ENCODE peak calls at places on chromosomes 5 and 9, in seven cellular contexts. S is PC-3; A is transverse colon; O is Panc1; H is naive thymus-derived CD4-positive, alpha-beta T cell; L is pancreas; M is brain microvascular endothelial cell. T is an unnamed sample. For H3K36me3, the result is how much of the 10 kb centered on the place peaks cover.

GRCh38 chr9:37329576-37329975 is 92.9 kb upstream of the GRHPR start:
- DNase-seq in M (peak), O (peak), L (no peak), H (peak), A (no peak), S (peak), T (no peak)

GRCh38 chr5:14416709-14417108 is 164.9 kb upstream of the OTULINL start:
- DNase-seq in S (no peak), O (no peak), H (no peak), M (no peak), A (no peak), L (no peak), T (no peak)

GRCh38 chr5:33188089-33188488 is 252.7 kb upstream of the TARS1 start:
- DNase-seq in L (no peak), M (no peak), H (no peak), S (no peak), A (no peak), O (no peak), T (no peak)

GRCh38 chr5:95655575-95655974 is 9.0 kb downstream of the RFESD start:
- DNase-seq in H (no peak), L (no peak), A (no peak), M (no peak), O (no peak), S (no peak), T (no peak)

GRCh38 chr5:132429451-132430440 is 60.2 kb downstream of the SLC22A5 start:
- DNase-seq in S (no peak), H (no peak), O (no peak), M (no peak), A (no peak), L (no peak), T (no peak)

GRCh38 chr5:28499764-28500290 is 1461.4 kb upstream of the CDH9 start:
- DNase-seq in O (no peak), S (peak), A (no peak), M (no peak), L (no peak), H (no peak), T (no peak)

GRCh38 chr5:145887976-145888574 is 15.3 kb upstream of the GRXCR2 start:
- DNase-seq in A (peak), H (no peak), O (peak), M (peak), L (no peak), S (peak), T (no peak)

GRCh38 chr9:28004900-28005299 is 431.6 kb upstream of the C9orf72 start:
- DNase-seq in M (no peak), H (no peak), L (no peak), A (no peak), O (no peak), S (no peak), T (no peak)

GRCh38 chr9:19631181-19631580 is 157.7 kb downstream of the SLC24A2 start:
- DNase-seq in S (no peak), A (no peak), L (no peak), H (no peak), O (no peak), M (no peak), T (no peak)

GRCh38 chr9:132694144-132694543 is 23.9 kb downstream of the GTF3C4 start:
- DNase-seq in M (peak), L (no peak), S (peak), O (no peak), A (no peak), H (peak), T (no peak)

GRCh38 chr5:131589510-131590348 is 45.3 kb downstream of the RAPGEF6 start:
- DNase-seq in A (peak), M (no peak), H (peak), L (no peak), O (no peak), S (peak), T (no peak)

GRCh38 chr9:77427256-77427927 is 220.7 kb downstream of the GNA14 start:
- DNase-seq in M (no peak), L (no peak), S (no peak), A (no peak), O (no peak), H (no peak), T (no peak)

GRCh38 chr9:133269537-133270357 is 5.3 kb downstream of the ABO start:
- DNase-seq in L (no peak), M (no peak), O (no peak), A (no peak), S (no peak), H (no peak), T (no peak)

GRCh38 chr5:24742334-24742733 is 97.6 kb upstream of the CDH10 start:
- DNase-seq in L (no peak), M (no peak), H (no peak), O (no peak), S (peak), A (no peak), T (no peak)

GRCh38 chr9:23934291-23934690 is 108.3 kb upstream of the ELAVL2 start:
- DNase-seq in M (no peak), H (no peak), S (no peak), O (no peak), A (no peak), L (no peak), T (no peak)

GRCh38 chr5:107966216-107966615 is 295.5 kb upstream of the EFNA5 start:
- DNase-seq in M (no peak), A (no peak), L (no peak), O (no peak), S (no peak), H (no peak), T (no peak)

GRCh38 chr9:125789196-125789595 is 42.0 kb downstream of the PBX3 start:
- DNase-seq in L (no peak), A (no peak), H (no peak), M (no peak), S (no peak), O (no peak), T (no peak)

GRCh38 chr5:57441557-57441956 is 41.1 kb downstream of the ACTBL2 start:
- DNase-seq in M (peak), H (no peak), A (no peak), O (no peak), S (peak), L (no peak), T (no peak)

GRCh38 chr5:66814146-66814991 is 218.2 kb downstream of the MAST4 start:
- DNase-seq in M (peak), O (peak), A (peak), H (peak), S (peak), L (no peak), T (no peak)

GRCh38 chr9:128001411-128002298 is 20.9 kb upstream of the EEIG1 start:
- DNase-seq in L (no peak), O (no peak), H (no peak), S (peak), M (peak), A (no peak), T (no peak)

GRCh38 chr5:92599217-92599810 is 981.7 kb downstream of the NR2F1-AS1 start:
- DNase-seq in M (no peak), A (no peak), S (no peak), H (no peak), O (no peak), L (no peak), T (no peak)

GRCh38 chr5:152884006-152884405 is 478.9 kb upstream of the NMUR2 start:
- DNase-seq in A (no peak), S (no peak), O (no peak), M (no peak), L (no peak), H (no peak), T (no peak)

GRCh38 chr5:137997726-137998213 is 35.1 kb downstream of the FAM13B start:
- DNase-seq in S (peak), A (no peak), M (peak), H (no peak), O (no peak), L (no peak), T (no peak)

GRCh38 chr5:143812085-143812705 is at the start of gene HMHB1:
- DNase-seq in L (peak), M (no peak), A (no peak), H (no peak), O (no peak), S (no peak), T (no peak)

GRCh38 chr5:85823462-85824426 is 794.0 kb upstream of the COX7C start:
- DNase-seq in A (no peak), L (no peak), H (no peak), O (no peak), S (peak), M (no peak), T (no peak)

GRCh38 chr9:108180511-108180910 is 675.3 kb downstream of the ACTL7B start:
- DNase-seq in L (no peak), S (no peak), A (peak), O (no peak), M (no peak), H (no peak), T (no peak)

GRCh38 chr5:136686192-136686872 is 321.0 kb upstream of the TRPC7 start:
- DNase-seq in M (peak), H (no peak), L (no peak), S (peak), O (peak), A (no peak), T (no peak)

GRCh38 chr5:34863947-34864346 is 25.0 kb downstream of the TTC23L start:
- DNase-seq in M (no peak), H (no peak), O (no peak), L (no peak), S (no peak), A (no peak), T (no peak)

GRCh38 chr5:11355491-11355890 is 548.8 kb downstream of the CTNND2 start:
- DNase-seq in H (no peak), L (no peak), O (no peak), M (no peak), A (no peak), S (no peak), T (no peak)
- H3K27ac ChIP-seq in H (no peak), L (no peak), O (no peak), M (no peak), A (no peak), S (no peak), T (no peak)

DNA sequence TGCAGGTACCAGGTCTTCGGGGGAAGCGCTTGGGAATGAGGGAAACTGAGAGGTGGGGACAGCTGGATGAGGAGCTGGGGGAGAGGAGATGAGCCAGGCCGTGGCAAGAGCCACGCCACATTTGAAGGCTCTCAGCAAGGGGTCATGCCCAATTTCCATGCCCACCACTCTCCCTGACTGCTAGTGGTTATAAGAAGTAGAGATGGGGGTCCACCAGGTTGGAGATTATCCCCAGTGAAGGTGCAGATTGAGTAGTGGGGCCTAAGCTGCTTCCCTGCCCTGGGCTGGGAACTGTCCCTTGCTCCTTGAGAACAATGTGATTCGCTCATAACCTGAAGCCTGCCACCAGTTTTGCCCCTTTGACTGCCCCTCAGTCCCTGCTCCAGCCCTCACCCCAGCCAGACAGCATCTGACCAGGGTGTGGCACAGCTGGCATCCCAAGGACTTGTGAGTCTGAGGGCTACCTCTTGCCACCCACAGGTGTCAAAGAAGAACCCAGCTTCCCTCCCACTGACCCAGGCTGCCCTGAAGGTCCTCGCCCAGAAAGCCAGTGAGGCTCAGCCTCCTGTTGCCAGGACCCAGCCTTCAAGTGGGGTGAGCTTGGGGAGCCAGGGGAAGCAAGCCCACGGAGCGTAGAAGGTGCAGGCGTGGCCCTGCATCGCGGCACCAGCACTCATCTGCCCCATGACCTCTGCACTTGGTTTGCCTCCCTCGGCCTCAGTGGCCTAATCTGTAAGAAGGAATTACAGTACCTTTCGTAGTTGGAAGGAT is 21.5 kb downstream of the CD74 start:
- DNase-seq in L (no peak), O (no peak), S (no peak), M (no peak), A (no peak), H (no peak), T (no peak)
- H3K36me3 ChIP-seq in L (half or more), O (under half), S (half or more), M (half or more), A (under half), H (half or more), T (half or more)

DNA sequence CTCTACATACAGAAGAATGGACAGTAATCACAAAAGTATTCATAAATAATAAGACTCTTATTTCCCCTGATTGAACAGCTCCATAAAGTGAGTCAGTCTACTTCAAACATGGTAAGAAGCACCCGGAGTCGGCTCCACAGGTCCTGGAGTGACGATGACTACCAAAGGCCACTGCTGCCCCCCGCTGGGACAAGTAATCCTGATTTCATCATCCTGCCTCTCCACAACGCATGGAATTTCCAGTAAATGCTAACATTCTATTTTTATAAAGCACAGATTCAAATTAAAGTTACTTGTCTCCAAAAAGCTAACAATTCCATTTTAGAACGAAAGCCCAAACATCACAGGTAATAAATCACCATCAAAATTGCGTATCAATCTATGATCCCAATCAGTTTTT is 16.2 kb downstream of the ATPSCKMT start:
- DNase-seq in O (peak), M (peak), A (no peak), L (no peak), S (peak), H (no peak), T (no peak)
- H3K4me3 ChIP-seq in O (no peak), M (no peak), A (no peak), L (no peak), S (no peak), H (no peak), T (no peak)

DNA sequence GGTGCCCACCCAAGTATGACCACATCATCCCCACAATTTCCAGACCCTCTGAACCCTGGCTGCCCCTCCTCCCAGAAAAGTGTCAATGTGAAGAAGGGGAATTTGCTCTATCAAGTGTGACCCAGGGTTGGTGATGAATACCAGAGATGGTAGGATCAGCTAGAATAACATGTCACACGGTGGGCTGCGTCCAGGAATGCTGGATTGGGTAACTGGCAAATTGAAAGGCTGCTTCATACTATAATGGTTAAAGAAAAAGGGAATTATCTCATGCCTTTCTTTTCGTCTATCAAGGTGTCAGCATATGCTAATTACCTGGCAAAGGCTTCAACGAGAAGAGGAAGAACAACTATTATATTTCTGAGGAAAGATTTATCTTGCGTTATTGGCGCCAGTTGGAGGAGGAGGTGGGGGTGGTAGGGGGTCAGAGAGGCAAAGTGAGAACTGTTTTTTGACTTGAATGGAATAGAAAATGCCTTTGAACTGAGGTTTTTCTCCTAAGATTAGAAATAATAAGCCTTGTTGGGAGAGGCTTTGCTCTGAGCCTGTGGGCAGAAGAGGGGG is 27.8 kb upstream of the ARAP3 start:
- DNase-seq in O (no peak), L (no peak), H (no peak), M (no peak), S (no peak), A (no peak), T (no peak)
- H3K27ac ChIP-seq in O (no peak), L (no peak), H (no peak), M (no peak), S (no peak), A (no peak), T (no peak)

GRCh38 chr9:134332841-134333233 is 6.6 kb downstream of the RXRA start:
- DNase-seq in O (no peak), L (peak), A (no peak), S (no peak), H (no peak), M (no peak), T (peak)
- H3K36me3 ChIP-seq in O (under half), L (under half), A (under half), S (under half), H (under half), M (under half), T (under half)

GRCh38 chr9:692636-693459 is 148.6 kb upstream of the DMRT1 start:
- DNase-seq in L (no peak), H (no peak), M (peak), S (no peak), A (no peak), O (no peak), T (no peak)
- H3K4me3 ChIP-seq in L (no peak), H (no peak), M (no peak), S (peak), A (no peak), O (no peak), T (peak)

DNA sequence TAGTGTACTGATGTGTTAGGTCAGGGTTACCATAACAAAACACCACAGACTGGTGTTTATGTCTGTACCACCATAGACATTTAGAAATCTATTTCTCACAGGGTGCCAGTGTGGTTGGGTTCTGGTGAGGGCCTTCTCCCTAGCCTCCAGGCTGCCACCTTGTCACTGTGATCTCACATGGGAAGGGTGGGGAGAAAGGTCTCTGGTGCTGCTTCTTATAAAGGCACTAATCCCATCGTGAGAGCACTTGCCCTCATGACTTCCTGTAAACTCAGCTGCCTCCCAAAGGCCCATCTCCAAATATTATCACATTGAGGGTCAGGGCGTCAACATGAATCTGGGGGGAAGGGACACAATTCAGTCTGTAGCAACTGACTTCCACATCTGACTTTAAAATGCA is 49.8 kb downstream of the PIK3R1 start:
- DNase-seq in L (no peak), A (no peak), M (no peak), H (no peak), S (no peak), O (no peak), T (peak)
- H3K27ac ChIP-seq in L (no peak), A (peak), M (no peak), H (peak), S (no peak), O (no peak), T (peak)

T was measured in heart left ventricle.